ENCODE peak calls at places on chromosomes 11 and 22, in ten cellular contexts. H is activated effector memory CD4-positive, alpha-beta T cell treated with Interleukin-2 at 50 U/mL for 16 hours; N is EL; D is activated CD8-positive, alpha-beta memory T cell treated with anti-CD3 and anti-CD28 coated beads for 4 hours; O is neural progenitor cell; V is H9; J is NCI-H510A treated with DMSO at 0.1 percent for 48 hours; E is lung; Q is ascending aorta; A is GM12891. W is an unnamed sample.

GRCh38 chr11:74171630-74172465 is 759 bp downstream of the PPME1 start:
- DNase-seq in H (no peak), N (peak), D (no peak), O (no peak), V (no peak), J (no peak), E (no peak), Q (no peak), A (no peak), W (no peak)

GRCh38 chr11:60840711-60841430 is 1.0 kb upstream of the CCDC86 start:
- DNase-seq in H (no peak), N (peak), D (no peak), O (no peak), V (no peak), J (no peak), E (no peak), Q (no peak), A (no peak), W (no peak)

GRCh38 chr11:119062779-119063178 is 4.8 kb upstream of the VPS11 start:
- DNase-seq in H (no peak), N (peak), D (no peak), O (no peak), V (no peak), J (no peak), E (no peak), Q (no peak), A (no peak), W (no peak)

GRCh38 chr11:7020183-7020917 is at the start of the genes NLRP14 and ZNF214:
- DNase-seq in H (no peak), N (peak), D (no peak), O (peak), V (peak), J (peak), E (peak), Q (peak), A (no peak), W (no peak)

GRCh38 chr11:125036933-125037332 is 26.2 kb upstream of the SLC37A2 start:
- DNase-seq in H (no peak), N (peak), D (no peak), O (no peak), V (no peak), J (no peak), E (no peak), Q (no peak), A (no peak), W (no peak)

GRCh38 chr22:26097840-26098239 is 71.4 kb upstream of the SEZ6L start:
- DNase-seq in H (no peak), N (no peak), D (no peak), O (no peak), V (no peak), J (no peak), E (no peak), Q (no peak), A (no peak), W (no peak)

GRCh38 chr11:121467965-121468364 is 15.2 kb upstream of the SORL1-AS1 start:
- DNase-seq in H (peak), N (no peak), D (peak), O (no peak), V (no peak), J (no peak), E (peak), Q (no peak), A (no peak), W (peak)

GRCh38 chr11:18277560-18278271 is 11.7 kb downstream of the SAA1 start:
- DNase-seq in H (no peak), N (no peak), D (no peak), O (no peak), V (no peak), J (no peak), E (no peak), Q (peak), A (no peak), W (no peak)

GRCh38 chr11:56876621-56877312 is 111.9 kb upstream of the OR5AK2 start:
- DNase-seq in H (no peak), N (no peak), D (no peak), O (no peak), V (no peak), J (no peak), E (no peak), Q (no peak), A (no peak), W (no peak)

GRCh38 chr11:69595805-69596665 is 44.9 kb upstream of the CCND1 start:
- DNase-seq in H (no peak), N (no peak), D (no peak), O (no peak), V (no peak), J (no peak), E (no peak), Q (no peak), A (no peak), W (no peak)

GRCh38 chr11:68445531-68446035 is 15.0 kb upstream of the PPP6R3 start:
- DNase-seq in H (no peak), N (no peak), D (no peak), O (no peak), V (no peak), J (no peak), E (no peak), Q (no peak), A (no peak), W (no peak)

GRCh38 chr11:27293500-27294417 is 69.3 kb downstream of the CCDC34 start:
- DNase-seq in H (no peak), N (peak), D (no peak), O (no peak), V (no peak), J (no peak), E (no peak), Q (no peak), A (no peak), W (no peak)

GRCh38 chr22:20155330-20156041 is 4.6 kb upstream of the CCDC188 start:
- DNase-seq in H (no peak), N (peak), D (no peak), O (peak), V (no peak), J (peak), E (no peak), Q (no peak), A (no peak), W (no peak)

GRCh38 chr11:13339196-13340153 is 61.9 kb downstream of the BMAL1 start:
- DNase-seq in H (peak), N (peak), D (no peak), O (no peak), V (no peak), J (no peak), E (peak), Q (no peak), A (no peak), W (peak)

GRCh38 chr22:22959147-22959827 is 71.7 kb downstream of the IGLL5 start:
- DNase-seq in H (peak), N (peak), D (peak), O (peak), V (peak), J (peak), E (peak), Q (no peak), A (no peak), W (peak)

GRCh38 chr11:61551630-61552029 is 29.2 kb downstream of the SYT7 start:
- DNase-seq in H (no peak), N (peak), D (no peak), O (no peak), V (no peak), J (no peak), E (no peak), Q (no peak), A (no peak), W (no peak)

GRCh38 chr11:26700536-26701235 is 21.2 kb downstream of the SLC5A12 start:
- DNase-seq in H (no peak), N (no peak), D (no peak), O (peak), V (no peak), J (no peak), E (no peak), Q (no peak), A (no peak), W (no peak)

GRCh38 chr11:9601041-9601875 is 27.8 kb downstream of the WEE1 start:
- DNase-seq in H (peak), N (peak), D (peak), O (no peak), V (peak), J (no peak), E (no peak), Q (no peak), A (peak), W (peak)

GRCh38 chr22:38569181-38569971 is 607 bp downstream of the DMC1 start:
- DNase-seq in H (no peak), N (no peak), D (no peak), O (no peak), V (no peak), J (peak), E (no peak), Q (no peak), A (peak), W (no peak)

GRCh38 chr22:36644333-36644757 is 59.2 kb downstream of the CACNG2 start:
- DNase-seq in H (no peak), N (peak), D (no peak), O (peak), V (peak), J (no peak), E (peak), Q (no peak), A (no peak), W (no peak)

W was measured in activated CD4-positive, alpha-beta T cell treated with anti-CD3 and anti-CD28 coated beads, Interleukin-2, amount 50 U/mL, for 4 hours.